ENCODE peak calls at places on chromosomes 7 and 10, in ten cellular contexts. J is mucosa of gallbladder, E is AG08395, L is DMS153, V is choroid plexus epithelial cell, B is esophagus muscularis mucosa, X is anterior cingulate cortex, W is NCI-H510A treated with DMSO at 0.1 percent for 48 hours, P is GM13976, C is stomach. K is an unnamed sample.

GRCh38 chr7:105346593-105347322 is 42.0 kb downstream of the SRPK2 start:
- DNase-seq in J (no peak), E (no peak), L (no peak), V (peak; percentile 42), B (no peak), X (no peak), W (no peak), P (no peak), C (no peak), K (no peak)

GRCh38 chr7:27112960-27113949 is 10.8 kb upstream of the HOXA2 start:
- DNase-seq in J (no peak), E (no peak), L (no peak), V (no peak), B (no peak), X (no peak), W (no peak), P (no peak), C (no peak), K (no peak)

GRCh38 chr7:122487131-122487530 is 182.6 kb upstream of the FEZF1 start:
- DNase-seq in J (no peak), E (no peak), L (no peak), V (peak; percentile 33), B (no peak), X (no peak), W (no peak), P (no peak), C (no peak), K (peak; percentile 5)

GRCh38 chr10:63137306-63137705 is 4.2 kb downstream of the NRBF2 start:
- DNase-seq in J (no peak), E (no peak), L (no peak), V (peak; percentile 96), B (no peak), X (no peak), W (no peak), P (peak; percentile 24), C (no peak), K (no peak)

GRCh38 chr7:121401896-121402295 is 5.8 kb upstream of the FAM3C start:
- DNase-seq in J (no peak), E (peak; percentile 28), L (no peak), V (no peak), B (no peak), X (no peak), W (no peak), P (no peak), C (no peak), K (no peak)

GRCh38 chr7:68009716-68010115 is 1013.1 kb downstream of the TYW1 start:
- DNase-seq in J (no peak), E (no peak), L (no peak), V (no peak), B (no peak), X (no peak), W (no peak), P (no peak), C (no peak), K (no peak)

GRCh38 chr7:12714436-12714737 is 27.0 kb downstream of the ARL4A start:
- DNase-seq in J (no peak), E (no peak), L (no peak), V (no peak), B (no peak), X (no peak), W (no peak), P (no peak), C (no peak), K (no peak)

GRCh38 chr7:4830176-4830575 is 31.7 kb downstream of the PAPOLB start:
- DNase-seq in J (peak; percentile 59), E (peak; percentile 48), L (no peak), V (peak; percentile 83), B (no peak), X (peak; percentile 19), W (no peak), P (peak; percentile 73), C (peak; percentile 71), K (peak; percentile 42)

GRCh38 chr7:35905555-35905954 is 104.7 kb downstream of the SEPTIN7 start:
- DNase-seq in J (no peak), E (no peak), L (no peak), V (peak; percentile 37), B (no peak), X (no peak), W (no peak), P (no peak), C (no peak), K (peak; percentile 17)

GRCh38 chr10:118501637-118502440 is 93.6 kb downstream of the PRLHR start:
- DNase-seq in J (peak; percentile 29), E (peak; percentile 82), L (no peak), V (peak; percentile 46), B (peak; percentile 66), X (no peak), W (no peak), P (no peak), C (no peak), K (peak; percentile 77)

GRCh38 chr7:32942783-32943653 is 14.2 kb upstream of the FKBP9 start:
- DNase-seq in J (peak; percentile 79), E (peak; percentile 89), L (peak; percentile 85), V (peak; percentile 71), B (no peak), X (peak; percentile 45), W (peak; percentile 75), P (peak; percentile 91), C (peak; percentile 83), K (peak; percentile 75)